ENCODE peak calls at places on chromosomes 1 and 21, in eight cellular contexts. A is stimulated activated CD8-positive, alpha-beta memory T cell treated with anti-CD3 and anti-CD28 coated beads, Interleukin-7, amount 100 ng/mL, for 24 hours; Y is cortex of kidney; E is stimulated activated CD4-positive, alpha-beta T cell treated with anti-CD3 and anti-CD28 coated beads, Interleukin-2, amount 100 ng/mL, for 48 hours; U is tibial nerve; I is posterior vena cava; W is effector memory CD4-positive, alpha-beta T cell; V is GM23248. J is an unnamed sample.

GRCh38 chr21:38887750-38888149 is 82.0 kb downstream of the ETS2 start:
- DNase-seq in A (no peak), Y (no peak), E (no peak), U (no peak), I (no peak), W (no peak), V (no peak), J (no peak)

GRCh38 chr1:109883248-109883955 is 27.2 kb upstream of the CSF1 start:
- DNase-seq in A (no peak), Y (no peak), E (no peak), U (peak; percentile 50), I (peak; percentile 85), W (no peak), V (no peak), J (no peak)

GRCh38 chr1:172951728-172952365 is 98.9 kb downstream of the TNFSF18 start:
- DNase-seq in A (no peak), Y (no peak), E (no peak), U (no peak), I (no peak), W (no peak), V (peak; percentile 44), J (no peak)

GRCh38 chr1:236159704-236160539 is 17.6 kb downstream of the GPR137B start:
- DNase-seq in A (no peak), Y (no peak), E (no peak), U (no peak), I (no peak), W (no peak), V (no peak), J (peak; percentile 52)

GRCh38 chr1:168714012-168714411 is 15.0 kb downstream of the DPT start:
- DNase-seq in A (no peak), Y (no peak), E (no peak), U (no peak), I (no peak), W (no peak), V (no peak), J (no peak)

GRCh38 chr1:228174482-228175315 is 9.1 kb downstream of the IBA57 start:
- DNase-seq in A (no peak), Y (no peak), E (no peak), U (no peak), I (peak; percentile 82), W (peak; percentile 9), V (peak; percentile 21), J (peak; percentile 60)

GRCh38 chr1:33374336-33375105 is 53.6 kb upstream of the A3GALT2 start:
- DNase-seq in A (no peak), Y (no peak), E (no peak), U (no peak), I (no peak), W (no peak), V (peak; percentile 64), J (no peak)

GRCh38 chr1:18794066-18794465 is 65.4 kb downstream of the TAS1R2 start:
- DNase-seq in A (no peak), Y (no peak), E (no peak), U (no peak), I (no peak), W (no peak), V (peak; percentile 19), J (no peak)

GRCh38 chr1:225224287-225224686 is 203.6 kb downstream of the LBR start:
- DNase-seq in A (no peak), Y (no peak), E (no peak), U (no peak), I (no peak), W (no peak), V (no peak), J (no peak)

GRCh38 chr1:43703836-43704235 is 3.5 kb upstream of the ST3GAL3 start:
- DNase-seq in A (no peak), Y (no peak), E (no peak), U (no peak), I (no peak), W (no peak), V (peak; percentile 54), J (no peak)

J was measured in GM12891.